ENCODE peak calls at places on chromosomes 12 and 14, in four cellular contexts. M is heart right ventricle, A is left lung, Q is GM23338. C is an unnamed sample. For H3K4me1, the result is how much of the 10 kb centered on the place peaks cover.

GRCh38 chr12:118098911-118099671 is 4.7 kb downstream of the VSIG10 start:
- DNase-seq in M (no peak), A (no peak), Q (no peak), C (no peak)

GRCh38 chr12:118773956-118774723 is 207.2 kb upstream of the SRRM4 start:
- DNase-seq in M (no peak), A (no peak), Q (peak), C (no peak)

GRCh38 chr14:24310666-24311604 is at the start of gene LTB4R:
- DNase-seq in M (peak), A (peak), Q (peak), C (no peak)

GRCh38 chr14:29236401-29236800 is 469.8 kb downstream of the FOXG1 start:
- DNase-seq in M (no peak), A (no peak), Q (no peak), C (no peak)

GRCh38 chr14:19941668-19942067 is 11.0 kb downstream of the OR4K1 start:
- DNase-seq in M (no peak), A (no peak), Q (no peak), C (no peak)

GRCh38 chr14:76500011-76500410 is 124.1 kb downstream of the ESRRB start:
- DNase-seq in M (peak), A (no peak), Q (no peak), C (peak)

GRCh38 chr12:107329569-107330324 is 236.4 kb upstream of the CRY1 start:
- DNase-seq in M (no peak), A (no peak), Q (no peak), C (no peak)

GRCh38 chr12:22684124-22684523 is 59.2 kb downstream of the ETNK1 start:
- DNase-seq in M (no peak), A (no peak), Q (no peak), C (no peak)

GRCh38 chr12:52907092-52907810 is 2.4 kb upstream of the KRT8 start:
- DNase-seq in M (no peak), A (peak), Q (no peak), C (peak)

GRCh38 chr14:68753696-68754095 is 39.2 kb downstream of the ZFP36L1 start:
- DNase-seq in M (no peak), A (no peak), Q (no peak), C (no peak)

GRCh38 chr12:113844495-113845175 is 121.5 kb downstream of the RBM19 start:
- DNase-seq in M (no peak), A (no peak), Q (no peak), C (no peak)

GRCh38 chr12:94779520-94779919 is 129.2 kb upstream of the TMCC3 start:
- DNase-seq in M (no peak), A (no peak), Q (no peak), C (no peak)

GRCh38 chr12:131038159-131038558 is 84.5 kb downstream of the ADGRD1 start:
- DNase-seq in M (no peak), A (no peak), Q (no peak), C (no peak)

GRCh38 chr14:88668448-88669116 is 105.7 kb downstream of the ZC3H14 start:
- DNase-seq in M (no peak), A (no peak), Q (no peak), C (no peak)

GRCh38 chr12:3293446-3294161 is 197.4 kb upstream of the PRMT8 start:
- DNase-seq in M (no peak), A (no peak), Q (no peak), C (no peak)

GRCh38 chr12:109464642-109465351 is 12.3 kb downstream of the KCTD10 start:
- DNase-seq in M (no peak), A (no peak), Q (no peak), C (no peak)

GRCh38 chr12:83114042-83114441 is 427.3 kb downstream of the TMTC2 start:
- DNase-seq in M (no peak), A (no peak), Q (no peak), C (no peak)

GRCh38 chr12:113683566-113683965 is 211.9 kb upstream of the LHX5 start:
- DNase-seq in M (no peak), A (no peak), Q (no peak), C (no peak)

GRCh38 chr14:90630407-90630806 is 185.8 kb downstream of the TTC7B start:
- DNase-seq in M (no peak), A (peak), Q (no peak), C (no peak)

GRCh38 chr12:103571286-103571685 is 15.8 kb upstream of the STAB2 start:
- DNase-seq in M (peak), A (no peak), Q (peak), C (no peak)

GRCh38 chr14:42335918-42336317 is 729.2 kb downstream of the LRFN5 start:
- DNase-seq in M (no peak), A (no peak), Q (peak), C (no peak)

GRCh38 chr12:87939182-87939581 is 90.0 kb downstream of the C12orf50 start:
- DNase-seq in M (no peak), A (no peak), Q (peak), C (no peak)

GRCh38 chr12:44833561-44833960 is 42.6 kb downstream of the NELL2 start:
- DNase-seq in M (no peak), A (no peak), Q (no peak), C (no peak)

GRCh38 chr14:90828642-90829487 is 12.6 kb upstream of the TTC7B start:
- DNase-seq in M (no peak), A (no peak), Q (no peak), C (peak)

GRCh38 chr14:75431011-75431410 is 3.2 kb downstream of the JDP2 start:
- DNase-seq in M (no peak), A (no peak), Q (no peak), C (no peak)

GRCh38 chr14:75428230-75429104 is 645 bp downstream of the JDP2 start:
- DNase-seq in M (peak), A (peak), Q (peak), C (no peak)

GRCh38 chr14:75430526-75430925 is 2.7 kb downstream of the JDP2 start:
- DNase-seq in M (peak), A (no peak), Q (no peak), C (no peak)

GRCh38 chr14:75429562-75429961 is 1.7 kb downstream of the JDP2 start:
- DNase-seq in M (no peak), A (no peak), Q (no peak), C (no peak)

DNA sequence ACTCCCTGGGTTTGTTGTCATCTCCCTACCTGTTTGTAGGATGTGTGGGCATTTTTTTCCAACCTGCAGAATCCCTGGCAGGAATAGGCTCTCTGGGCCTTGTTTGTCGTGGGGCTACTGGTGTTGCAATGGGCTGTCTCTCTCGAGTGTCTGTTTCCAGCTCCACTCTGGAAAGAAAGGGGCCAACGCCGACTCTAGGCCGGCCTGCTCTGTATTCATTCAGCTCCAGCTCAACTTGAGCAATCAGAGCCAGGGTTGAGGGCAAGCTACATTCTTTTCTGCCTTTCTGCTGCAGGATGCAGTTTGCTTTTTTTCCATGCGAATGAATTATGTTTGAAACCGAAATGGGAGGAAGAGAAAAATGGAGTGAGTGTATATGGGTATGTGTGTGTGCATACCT is 2.3 kb downstream of the JDP2 start:
- DNase-seq in M (no peak), A (no peak), Q (no peak), C (no peak)
- H3K4me1 ChIP-seq in M (half or more), A (half or more), Q (under half), C (under half)

GRCh38 chr12:66196806-66197205 is 7.8 kb downstream of the IRAK3 start:
- DNase-seq in M (no peak), A (no peak), Q (no peak), C (no peak)

GRCh38 chr12:66203820-66204219 is 14.8 kb downstream of the IRAK3 start:
- DNase-seq in M (no peak), A (no peak), Q (no peak), C (no peak)

GRCh38 chr12:66197413-66198055 is 8.5 kb downstream of the IRAK3 start:
- DNase-seq in M (no peak), A (no peak), Q (no peak), C (no peak)

GRCh38 chr12:66199141-66199540 is 10.1 kb downstream of the IRAK3 start:
- DNase-seq in M (no peak), A (no peak), Q (no peak), C (no peak)

DNA sequence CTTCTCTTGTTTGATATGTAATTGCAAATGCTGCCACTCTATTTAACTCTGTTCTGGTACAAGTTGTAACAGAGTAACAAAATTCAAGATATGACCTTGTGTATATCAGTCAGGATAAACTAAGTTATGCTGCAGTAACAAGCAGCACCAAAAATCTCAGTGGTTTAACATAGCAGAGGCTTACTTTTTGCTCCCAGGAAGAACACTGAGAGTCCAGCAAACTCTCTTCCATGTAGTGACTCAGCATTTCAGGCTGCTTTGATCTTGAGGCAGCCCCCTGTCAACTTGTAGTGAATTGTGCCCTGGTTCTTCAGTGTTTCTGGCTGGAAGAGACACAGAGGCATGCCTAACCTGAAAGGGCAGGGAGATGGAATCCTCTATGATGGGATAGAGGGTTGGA is 11.1 kb downstream of the IRAK3 start:
- DNase-seq in M (no peak), A (no peak), Q (no peak), C (no peak)
- H3K27ac ChIP-seq in M (no peak), A (no peak), Q (no peak), C (no peak)

DNA sequence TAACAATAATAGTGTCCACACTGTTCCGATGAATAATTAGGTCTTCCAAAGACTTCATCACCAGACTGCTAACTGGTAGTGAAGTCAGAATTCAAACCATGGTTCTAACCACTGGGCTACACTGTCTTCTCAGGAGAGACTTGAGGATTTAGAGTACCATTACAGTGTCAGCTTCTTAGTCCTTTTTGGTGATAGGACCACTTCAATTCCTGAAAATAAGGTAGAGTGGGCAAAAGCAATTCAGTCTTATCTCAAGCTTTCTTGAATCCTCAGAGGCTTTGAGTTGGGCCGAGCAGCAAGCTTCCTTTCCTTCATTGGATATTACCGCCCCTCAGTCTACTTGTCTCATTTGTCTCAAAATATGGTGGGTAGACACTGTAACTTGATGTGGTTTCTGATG is 167.0 kb downstream of the PRKCH start:
- DNase-seq in M (no peak), A (no peak), Q (no peak), C (no peak)
- H3K4me1 ChIP-seq in M (under half), A (half or more), Q (under half), C (under half)

GRCh38 chr12:31298510-31298904 is 27.4 kb downstream of the SINHCAF start:
- DNase-seq in M (no peak), A (no peak), Q (no peak), C (no peak)

GRCh38 chr12:31301311-31301710 is 24.6 kb downstream of the SINHCAF start:
- DNase-seq in M (no peak), A (no peak), Q (no peak), C (no peak)

GRCh38 chr12:31300783-31301182 is 25.2 kb downstream of the SINHCAF start:
- DNase-seq in M (no peak), A (no peak), Q (no peak), C (no peak)

GRCh38 chr12:31300341-31300740 is 25.6 kb downstream of the SINHCAF start:
- DNase-seq in M (no peak), A (no peak), Q (no peak), C (no peak)

GRCh38 chr12:31297572-31298509 is 28.1 kb downstream of the SINHCAF start:
- DNase-seq in M (no peak), A (no peak), Q (no peak), C (no peak)
- H3K27ac ChIP-seq in M (no peak), A (no peak), Q (peak), C (no peak)

GRCh38 chr12:122399592-122400373 is 22.7 kb downstream of the CLIP1 start:
- DNase-seq in M (peak), A (peak), Q (peak), C (no peak)
- H3K4me1 ChIP-seq in M (under half), A (under half), Q (under half), C (under half)

GRCh38 chr12:62207248-62207647 is 53.0 kb upstream of the USP15 start:
- DNase-seq in M (no peak), A (no peak), Q (no peak), C (no peak)
- H3K27ac ChIP-seq in M (no peak), A (no peak), Q (no peak), C (no peak)